ENCODE peak calls at places on chromosomes 13 and 19, in six cellular contexts. C, V, P, Z, R and A are unnamed samples. For H3K4me1, the result is how much of the 10 kb centered on the place peaks cover.

GRCh38 chr19:31707206-31707605 is 358.0 kb upstream of the TSHZ3 start:
- DNase-seq in C (no peak), V (no peak), R (no peak), P (no peak), Z (no peak), A (no peak)

GRCh38 chr13:71067164-71067815 is 799.7 kb downstream of the DACH1 start:
- DNase-seq in Z (no peak), P (no peak), R (no peak), V (no peak), C (peak), A (peak)

GRCh38 chr13:111594606-111595005 is 274.2 kb downstream of the TEX29 start:
- DNase-seq in Z (no peak), P (no peak), C (no peak), R (no peak), V (no peak), A (no peak)

GRCh38 chr13:99931462-99931861 is 40.1 kb downstream of the ZIC5 start:
- DNase-seq in C (no peak), R (no peak), V (no peak), P (no peak), Z (no peak), A (no peak)

GRCh38 chr13:114259974-114260373 is 21.4 kb upstream of the UPF3A start:
- DNase-seq in C (peak), Z (no peak), V (peak), P (no peak), R (no peak), A (no peak)

GRCh38 chr13:60765700-60766411 is 368.8 kb downstream of the TDRD3 start:
- DNase-seq in C (no peak), V (no peak), P (no peak), R (no peak), Z (peak), A (no peak)

GRCh38 chr19:33639034-33639681 is 17.4 kb downstream of the CHST8 start:
- DNase-seq in R (no peak), V (no peak), C (no peak), P (no peak), Z (no peak), A (no peak)

GRCh38 chr13:42478531-42479156 is 95.3 kb upstream of the TNFSF11 start:
- DNase-seq in Z (peak), V (no peak), C (peak), R (no peak), P (no peak), A (peak)

GRCh38 chr19:54138777-54139256 is 1.3 kb downstream of the CNOT3 start:
- DNase-seq in Z (no peak), C (no peak), R (no peak), V (no peak), P (no peak), A (no peak)

GRCh38 chr19:13959962-13960862 is 7.9 kb downstream of the DCAF15 start:
- DNase-seq in C (no peak), R (no peak), P (no peak), Z (peak), V (no peak), A (peak)

GRCh38 chr13:59047546-59047945 is 1116.2 kb downstream of the DIAPH3 start:
- DNase-seq in C (no peak), P (no peak), Z (no peak), R (no peak), V (no peak), A (no peak)

GRCh38 chr19:55248704-55249103 is 10.1 kb downstream of the PPP6R1 start:
- DNase-seq in Z (no peak), R (no peak), C (no peak), V (no peak), P (no peak), A (no peak)
- H3K4me1 ChIP-seq in Z (under half), R (under half), C (under half), V (under half), P (under half), A (under half)

GRCh38 chr19:8481191-8481590 is 21.2 kb downstream of the PRAM1 start:
- DNase-seq in R (no peak), Z (no peak), V (peak), P (no peak), C (no peak), A (no peak)
- H3K4me1 ChIP-seq in R (under half), Z (under half), V (under half), P (under half), C (under half), A (under half)

GRCh38 chr13:26017932-26018690 is 33.7 kb downstream of the SHISA2 start:
- DNase-seq in Z (no peak), V (no peak), R (no peak), P (no peak), C (no peak), A (no peak)
- H3K4me1 ChIP-seq in Z (under half), V (under half), R (under half), P (under half), C (under half), A (under half)

DNA sequence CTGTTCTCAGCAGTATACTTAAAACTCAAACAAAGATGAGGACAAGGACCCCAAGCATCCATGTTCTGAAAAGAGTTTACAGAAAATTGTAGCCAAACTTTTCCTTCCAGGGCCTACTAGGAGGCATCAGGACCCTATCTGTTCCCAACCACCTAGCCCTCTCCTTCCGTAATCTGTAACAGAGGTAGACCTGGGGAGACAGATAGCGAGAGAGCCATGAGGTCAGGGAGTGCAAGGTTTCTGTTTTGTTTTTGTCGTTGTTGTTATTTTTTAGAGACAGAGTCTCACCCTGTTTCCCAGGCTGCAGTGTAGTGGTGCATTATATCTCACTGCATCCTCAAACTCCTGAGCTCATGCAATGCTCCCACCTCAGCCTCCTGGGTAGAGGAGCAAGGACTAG is 83.9 kb upstream of the POSTN start:
- DNase-seq in R (no peak), P (no peak), C (no peak), V (no peak), Z (no peak), A (no peak)
- H3K4me1 ChIP-seq in R (under half), P (under half), C (under half), V (under half), Z (under half), A (under half)

GRCh38 chr19:8481616-8482015 is 20.8 kb downstream of the PRAM1 start:
- DNase-seq in C (no peak), R (no peak), P (no peak), V (no peak), Z (no peak), A (no peak)
- H3K4me1 ChIP-seq in C (under half), R (under half), P (under half), V (under half), Z (under half), A (under half)

DNA sequence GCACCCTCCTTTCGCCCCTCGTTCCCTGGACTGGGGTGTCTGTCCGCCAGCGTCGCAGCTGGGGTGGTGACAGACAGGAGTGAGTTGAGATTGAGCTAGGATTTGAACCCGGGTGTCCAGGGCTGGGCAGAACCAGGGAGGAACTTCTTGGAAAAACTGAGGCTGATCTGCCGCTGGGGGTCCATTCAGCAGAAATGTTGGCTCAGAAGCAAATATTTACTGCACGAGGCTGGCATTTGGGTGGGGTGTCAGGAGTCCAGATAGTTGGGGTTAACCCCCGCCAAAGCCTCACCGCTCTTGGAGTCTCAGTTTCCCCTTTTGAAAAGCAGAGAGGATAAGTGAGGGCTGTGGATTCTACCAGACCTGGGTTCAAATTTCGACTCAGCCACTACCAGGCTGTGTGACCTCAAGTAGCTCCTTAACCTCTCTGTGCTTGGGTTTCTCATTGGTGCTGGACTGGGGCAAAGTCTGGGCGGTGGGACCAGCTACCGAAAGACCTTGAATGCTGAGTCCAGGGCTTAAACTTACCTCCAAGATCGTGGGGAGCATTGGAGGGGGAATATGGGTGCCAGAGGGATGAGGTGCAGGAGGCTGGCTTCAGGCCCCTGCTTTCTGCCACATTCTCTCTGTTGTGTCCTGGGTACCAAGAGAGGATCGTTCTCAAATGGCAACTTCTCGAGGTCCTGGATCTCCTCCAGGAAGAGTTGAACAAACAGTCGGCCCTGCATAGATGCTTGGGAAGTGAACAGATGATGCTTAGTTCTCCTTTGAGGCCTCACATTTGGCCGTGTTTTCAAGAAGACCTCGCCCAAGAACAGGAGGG is 21.1 kb downstream of the MAST3 start:
- DNase-seq in P (no peak), V (no peak), Z (no peak), C (no peak), R (no peak), A (no peak)
- H3K4me1 ChIP-seq in P (under half), V (under half), Z (under half), C (under half), R (under half), A (under half)

GRCh38 chr13:97262058-97262457 is 39.9 kb downstream of the MBNL2 start:
- DNase-seq in P (no peak), V (no peak), R (no peak), C (no peak), Z (no peak), A (no peak)

GRCh38 chr13:97263160-97263559 is 41.0 kb downstream of the MBNL2 start:
- DNase-seq in P (no peak), C (no peak), Z (no peak), V (no peak), R (no peak), A (no peak)

GRCh38 chr13:97258801-97259200 is 36.7 kb downstream of the MBNL2 start:
- DNase-seq in C (no peak), R (no peak), Z (no peak), P (no peak), V (no peak), A (no peak)

GRCh38 chr13:97259787-97260641 is 37.9 kb downstream of the MBNL2 start:
- DNase-seq in V (no peak), P (no peak), R (no peak), C (no peak), Z (peak), A (no peak)

GRCh38 chr13:97261254-97262015 is 39.3 kb downstream of the MBNL2 start:
- DNase-seq in R (no peak), P (no peak), C (no peak), V (no peak), Z (no peak), A (no peak)
- H3K4me1 ChIP-seq in R (under half), P (under half), C (under half), V (half or more), Z (under half), A (under half)

DNA sequence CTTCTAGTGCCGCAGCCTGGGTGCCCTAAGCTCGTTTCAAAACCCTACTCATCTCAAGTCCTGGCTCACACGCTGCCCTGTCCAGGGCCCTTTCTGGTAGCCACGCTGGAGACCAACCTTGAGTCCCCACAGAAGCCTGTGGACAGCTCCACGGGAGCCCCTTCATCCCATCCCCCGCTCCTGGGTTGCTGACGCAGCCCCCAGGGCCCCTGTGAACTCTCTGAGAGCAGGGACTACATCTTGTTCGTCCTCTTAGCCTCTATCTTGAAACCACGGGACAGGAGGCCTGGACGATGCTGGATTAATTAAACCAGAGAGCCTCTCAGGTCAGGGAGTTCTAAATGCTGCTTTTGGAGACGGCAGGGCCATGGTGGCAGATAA is 7.4 kb downstream of the MLLT1 start:
- DNase-seq in R (no peak), V (no peak), C (no peak), Z (no peak), P (peak), A (peak)
- H3K4me1 ChIP-seq in R (under half), V (half or more), C (under half), Z (half or more), P (under half), A (under half)

GRCh38 chr19:38844093-38844686 is 5.6 kb downstream of the HNRNPL start:
- DNase-seq in R (no peak), C (no peak), P (no peak), Z (no peak), V (no peak), A (no peak)

GRCh38 chr19:38843175-38843758 is 6.5 kb downstream of the HNRNPL start:
- DNase-seq in C (no peak), Z (no peak), R (no peak), V (peak), P (no peak), A (no peak)

GRCh38 chr19:38846097-38846496 is 3.7 kb downstream of the HNRNPL start:
- DNase-seq in R (no peak), C (no peak), P (no peak), V (no peak), Z (no peak), A (no peak)

GRCh38 chr19:38842439-38843174 is 7.2 kb downstream of the HNRNPL start:
- DNase-seq in R (peak), Z (no peak), V (peak), P (no peak), C (peak), A (no peak)

DNA sequence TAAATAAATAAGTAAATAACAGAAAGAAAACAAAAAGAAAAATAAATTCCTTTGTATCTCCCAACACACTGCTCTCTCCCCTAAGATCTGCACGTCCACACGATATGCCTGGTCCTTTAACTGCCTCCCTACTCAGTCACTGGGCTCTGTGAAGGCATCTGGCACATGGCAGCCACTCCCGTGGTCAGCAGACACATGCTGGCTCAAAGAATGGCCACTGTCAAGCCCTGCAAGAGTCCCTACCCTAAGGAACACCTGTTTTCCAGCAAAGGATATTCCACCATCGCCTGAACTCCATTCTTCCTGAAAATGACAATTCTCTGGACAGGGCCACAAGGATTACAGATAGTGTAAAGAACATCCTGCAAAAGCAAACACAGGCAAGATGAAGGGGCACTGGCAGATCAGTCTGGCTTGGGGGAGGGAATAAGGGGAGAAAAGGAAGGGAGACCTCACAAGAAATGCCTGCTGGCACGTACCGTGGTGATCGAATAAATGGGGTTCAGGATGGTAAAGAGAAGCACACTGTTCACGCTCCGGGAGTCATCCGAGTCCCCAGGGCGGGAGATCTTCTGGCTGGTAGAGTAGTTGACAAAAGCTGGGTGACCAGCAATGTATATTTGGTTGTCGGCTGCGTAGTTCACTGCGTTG is 4.3 kb downstream of the HNRNPL start:
- DNase-seq in R (no peak), V (peak), Z (no peak), P (no peak), C (no peak), A (no peak)
- H3K4me1 ChIP-seq in R (half or more), V (under half), Z (under half), P (under half), C (under half), A (under half)